ENCODE peak calls at places on chromosomes 7 and 10, in four cellular contexts. Y, F, L and U are unnamed samples.

GRCh38 chr10:80454526-80455460 is 683 bp downstream of the TSPAN14 start:
- DNase-seq in Y (peak), F (no peak), L (no peak), U (peak)

GRCh38 chr7:55363386-55364170 is 1.6 kb upstream of the LANCL2 start:
- DNase-seq in Y (no peak), L (no peak), F (no peak), U (no peak)

GRCh38 chr10:61399386-61399785 is 53.8 kb downstream of the TMEM26 start:
- DNase-seq in Y (no peak), F (no peak), L (no peak), U (no peak)

GRCh38 chr7:133024604-133025003 is 57.3 kb downstream of the CHCHD3 start:
- DNase-seq in Y (no peak), L (no peak), F (no peak), U (no peak)

GRCh38 chr10:92087750-92088395 is 164.3 kb downstream of the BTAF1 start:
- DNase-seq in Y (peak), L (peak), F (peak), U (peak)

GRCh38 chr7:27189560-27190283 is 4.7 kb upstream of the HOXA11 start:
- DNase-seq in Y (no peak), F (no peak), L (no peak), U (no peak)

GRCh38 chr10:85655394-85655793 is 711.2 kb downstream of the GRID1 start:
- DNase-seq in Y (no peak), L (no peak), F (no peak), U (no peak)

GRCh38 chr10:102675887-102676616 is 31.8 kb downstream of the TRIM8 start:
- DNase-seq in Y (no peak), L (peak), F (no peak), U (no peak)

GRCh38 chr10:121659236-121659635 is 61.0 kb upstream of the FGFR2 start:
- DNase-seq in F (no peak), Y (no peak), L (no peak), U (no peak)

GRCh38 chr10:2856598-2856997 is 210.8 kb upstream of the PFKP start:
- DNase-seq in L (no peak), Y (no peak), F (no peak), U (no peak)

GRCh38 chr10:68501691-68502090 is 25.6 kb downstream of the SLC25A16 start:
- DNase-seq in L (no peak), Y (no peak), F (no peak), U (no peak)

GRCh38 chr10:79103078-79103477 is 34.3 kb downstream of the ZMIZ1 start:
- DNase-seq in L (no peak), Y (no peak), F (no peak), U (no peak)

GRCh38 chr10:49599546-49599945 is 10.6 kb upstream of the SLC18A3 start:
- DNase-seq in L (no peak), F (no peak), Y (no peak), U (no peak)

GRCh38 chr7:34036972-34037792 is 131.8 kb downstream of the BMPER start:
- DNase-seq in L (peak), F (no peak), Y (no peak), U (no peak)

GRCh38 chr10:117790621-117791020 is 248.1 kb downstream of the EMX2 start:
- DNase-seq in Y (no peak), L (no peak), F (no peak), U (no peak)

GRCh38 chr10:44196008-44196320 is 188.9 kb downstream of the CXCL12 start:
- DNase-seq in F (no peak), L (no peak), Y (no peak), U (no peak)

GRCh38 chr10:132458071-132458594 is 61.1 kb downstream of the PWWP2B start:
- DNase-seq in L (no peak), Y (no peak), F (no peak), U (no peak)

GRCh38 chr7:41118490-41118889 is 584.4 kb downstream of the INHBA start:
- DNase-seq in F (no peak), L (no peak), Y (no peak), U (no peak)

DNA sequence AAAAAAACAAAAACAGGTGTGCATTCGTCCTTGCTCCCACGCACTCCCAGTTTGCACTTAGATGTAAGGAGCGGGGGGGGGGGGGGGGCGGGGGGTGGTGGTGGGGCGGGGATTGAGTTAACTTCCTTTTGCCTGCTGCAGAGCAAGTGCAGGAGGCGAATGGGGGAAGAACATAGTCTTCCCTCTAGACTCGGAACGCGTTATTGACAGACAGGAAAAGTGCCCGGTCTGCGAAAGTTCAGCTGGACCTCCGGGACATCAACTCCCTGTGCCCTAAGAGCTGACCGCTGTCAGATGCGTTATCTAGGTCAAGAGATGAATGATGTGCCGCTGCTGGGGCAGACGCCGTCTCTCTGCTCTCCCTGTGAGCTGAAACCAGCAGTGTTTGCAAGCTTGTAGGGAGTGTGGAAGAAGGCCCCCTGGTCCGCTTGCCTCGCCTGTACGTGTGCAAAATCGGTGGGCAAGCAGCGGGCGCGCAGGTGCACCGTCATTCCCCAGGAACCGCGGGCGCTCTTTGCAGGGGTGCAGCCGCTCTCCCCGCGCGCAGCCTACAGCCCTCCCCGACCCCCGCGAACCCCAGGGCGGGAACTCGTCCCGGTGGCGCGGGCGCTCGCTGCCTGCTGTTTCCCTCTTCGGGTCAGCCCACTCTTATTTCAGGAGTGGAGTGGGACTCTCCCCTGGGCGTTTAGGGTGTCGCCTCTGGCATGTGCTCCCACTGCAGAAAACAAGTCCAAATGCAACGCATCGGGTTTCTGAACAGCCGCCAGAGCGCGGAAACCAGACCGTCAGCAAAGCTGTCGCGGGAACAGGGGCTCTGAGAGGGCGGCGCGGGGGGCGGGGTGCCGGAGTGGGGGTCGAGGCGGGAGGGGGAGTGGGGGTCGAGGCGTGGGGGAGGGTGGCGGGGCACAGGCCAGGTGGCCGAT is 1.9 kb upstream of the PFKFB3 start:
- DNase-seq in Y (peak), F (no peak), L (peak), U (peak)
- TF ChIP-seq ETV6 in Y (no peak), F (no peak), L (no peak), U (no peak)

GRCh38 chr7:151339651-151340377 is 1.8 kb upstream of the NUB1 start:
- DNase-seq in F (peak), Y (no peak), L (peak), U (no peak)
- TF ChIP-seq ETV6 in F (no peak), Y (no peak), L (no peak), U (no peak)

DNA sequence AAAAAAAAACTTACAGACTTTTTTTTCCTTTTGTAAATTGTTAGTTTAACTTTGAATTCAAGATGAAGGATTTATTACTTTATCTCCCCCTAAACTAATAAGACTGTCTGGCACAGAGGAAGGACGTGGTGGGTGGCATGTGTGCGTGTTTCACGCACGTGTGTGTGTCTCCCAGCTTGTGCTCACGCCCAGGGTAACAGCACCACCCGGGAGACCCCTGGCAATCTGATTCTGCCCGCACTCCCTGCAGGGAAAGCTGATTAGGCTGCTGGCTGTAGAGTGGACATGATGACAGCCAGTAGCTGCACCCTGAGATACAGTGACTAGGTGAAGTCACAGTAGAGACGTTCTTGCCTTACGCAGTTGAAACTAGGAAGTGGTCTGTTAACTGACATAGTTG is 25.3 kb downstream of the WIPI2 start:
- DNase-seq in Y (no peak), L (no peak), F (no peak), U (no peak)
- TF ChIP-seq ETV6 in Y (no peak), L (no peak), F (no peak), U (no peak)

DNA sequence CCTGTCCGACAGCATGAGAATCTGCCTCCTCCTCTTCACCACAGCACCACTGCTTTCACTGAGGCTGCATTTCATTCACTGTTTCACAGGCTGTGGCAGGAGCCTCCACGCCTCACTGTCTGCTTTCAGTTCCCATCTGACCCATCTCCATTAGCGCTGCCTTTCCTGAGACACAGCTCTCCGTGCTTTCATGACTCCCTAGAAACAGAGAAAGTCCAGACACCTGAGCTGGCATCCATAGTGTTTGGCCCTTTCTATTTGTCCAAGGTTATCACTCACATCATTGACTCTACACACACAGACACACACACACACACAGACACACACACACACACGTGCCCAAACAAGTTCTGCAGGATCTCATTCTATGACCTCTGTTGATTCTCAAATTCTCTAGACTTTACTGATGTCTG is 5.2 kb downstream of the LGI1 start:
- DNase-seq in Y (no peak), L (no peak), F (peak), U (no peak)
- TF ChIP-seq ETV6 in Y (no peak), L (no peak), F (no peak), U (no peak)

GRCh38 chr10:112137381-112137987 is 46.1 kb downstream of the GPAM start:
- DNase-seq in Y (peak), F (no peak), L (peak), U (peak)
- TF ChIP-seq ETV6 in Y (no peak), F (no peak), L (no peak), U (no peak)

GRCh38 chr7:117283371-117283770 is 39.5 kb downstream of the WNT2 start:
- DNase-seq in F (no peak), L (no peak), Y (no peak), U (no peak)
- TF ChIP-seq ETV6 in F (no peak), L (no peak), Y (no peak), U (no peak)